ENCODE peak calls at places on chromosomes 3 and 15, in nine cellular contexts. K, P, S, V, D, L, G, X and U are unnamed samples.

GRCh38 chr15:58538225-58538731 is 106.5 kb downstream of the LIPC start:
- DNase-seq in K (no peak), D (no peak), X (no peak), G (no peak), P (no peak), V (no peak), L (no peak), S (no peak), U (no peak)

GRCh38 chr3:54756330-54756731 is 171.5 kb downstream of the LRTM1 start:
- DNase-seq in X (no peak), D (peak), S (no peak), K (no peak), V (no peak), L (no peak), P (peak), G (peak), U (peak)

GRCh38 chr3:123883111-123883510 is 1.0 kb downstream of the MYLK start:
- DNase-seq in G (no peak), L (no peak), D (no peak), X (no peak), P (no peak), V (no peak), S (no peak), K (no peak), U (no peak)

GRCh38 chr3:86774082-86774691 is 216.8 kb downstream of the VGLL3 start:
- DNase-seq in L (peak), P (peak), S (peak), V (no peak), D (peak), X (no peak), K (no peak), G (peak), U (no peak)

GRCh38 chr15:77747175-77748077 is 114.7 kb upstream of the LINGO1 start:
- DNase-seq in G (no peak), P (no peak), D (no peak), S (no peak), V (no peak), X (no peak), L (no peak), K (no peak), U (no peak)

GRCh38 chr15:60760646-60761504 is 281.9 kb upstream of the ICE2 start:
- DNase-seq in S (peak), D (peak), P (no peak), G (no peak), V (no peak), L (no peak), X (no peak), K (no peak), U (no peak)

GRCh38 chr3:46095307-46095706 is 68.0 kb upstream of the XCR1 start:
- DNase-seq in G (no peak), K (no peak), V (no peak), D (no peak), L (no peak), X (no peak), P (no peak), S (no peak), U (no peak)

GRCh38 chr3:59839810-59840515 is 790.1 kb upstream of the CFAP20DC start:
- DNase-seq in V (no peak), L (no peak), K (no peak), S (no peak), D (no peak), P (no peak), G (no peak), X (no peak), U (no peak)

GRCh38 chr3:159432721-159433300 is 555.8 kb upstream of the IL12A start:
- DNase-seq in K (no peak), S (no peak), D (no peak), V (no peak), L (no peak), X (no peak), G (no peak), P (no peak), U (no peak)

GRCh38 chr15:77907824-77908751 is 169.4 kb downstream of the TBC1D2B start:
- DNase-seq in S (no peak), V (peak), D (peak), P (no peak), L (peak), G (peak), X (peak), K (no peak), U (no peak)

GRCh38 chr15:52295421-52295991 is at the start of gene MYO5C:
- DNase-seq in V (no peak), K (peak), X (no peak), L (peak), S (no peak), D (no peak), P (no peak), G (peak), U (no peak)

GRCh38 chr15:37058316-37058985 is 41.9 kb downstream of the MEIS2 start:
- DNase-seq in G (no peak), L (no peak), V (no peak), S (no peak), P (no peak), K (no peak), D (no peak), X (no peak), U (no peak)

GRCh38 chr15:46251873-46252272 is 617.0 kb downstream of the SQOR start:
- DNase-seq in K (no peak), V (no peak), P (no peak), S (no peak), X (no peak), D (no peak), L (no peak), G (no peak), U (no peak)

GRCh38 chr3:43762486-43762885 is 71.7 kb downstream of the ABHD5 start:
- DNase-seq in G (no peak), V (no peak), S (no peak), P (no peak), D (no peak), L (no peak), X (no peak), K (no peak), U (no peak)